ENCODE peak calls at places on chromosomes 13 and 19, in seven cellular contexts. C, F, S, K, M, R and Z are unnamed samples.

GRCh38 chr19:7916137-7916907 is 1.7 kb downstream of the TGFBR3L start:
- DNase-seq in C (no peak), F (no peak), S (no peak), K (no peak), M (peak), R (peak), Z (no peak)

GRCh38 chr19:1566392-1567115 is 1.6 kb downstream of the MEX3D start:
- DNase-seq in C (peak), F (peak), S (peak), K (peak), M (no peak), R (no peak), Z (no peak)

GRCh38 chr13:101360525-101360924 is 55.8 kb downstream of the NALCN start:
- DNase-seq in C (no peak), F (no peak), S (no peak), K (no peak), M (no peak), R (no peak), Z (no peak)

GRCh38 chr19:3006075-3006767 is 22.9 kb downstream of the TLE2 start:
- DNase-seq in C (no peak), F (no peak), S (no peak), K (no peak), M (no peak), R (no peak), Z (no peak)

GRCh38 chr19:10852098-10852800 is 4.0 kb downstream of the C19orf38 start:
- DNase-seq in C (peak), F (no peak), S (peak), K (no peak), M (no peak), R (no peak), Z (no peak)

GRCh38 chr19:10294368-10294697 is 4.6 kb downstream of the ICAM5 start:
- DNase-seq in C (no peak), F (no peak), S (no peak), K (no peak), M (no peak), R (no peak), Z (no peak)

GRCh38 chr13:98252931-98253470 is 75.9 kb upstream of the RNF113B start:
- DNase-seq in C (no peak), F (no peak), S (peak), K (peak), M (no peak), R (no peak), Z (no peak)

GRCh38 chr13:61246351-61246750 is 169.3 kb downstream of the PCDH20 start:
- DNase-seq in C (no peak), F (no peak), S (no peak), K (no peak), M (no peak), R (no peak), Z (no peak)

GRCh38 chr13:37869756-37870488 is at the start of gene TRPC4:
- DNase-seq in C (no peak), F (peak), S (peak), K (no peak), M (peak), R (no peak), Z (no peak)

GRCh38 chr13:84446972-84447700 is 564.9 kb upstream of the SLITRK1 start:
- DNase-seq in C (no peak), F (no peak), S (no peak), K (no peak), M (no peak), R (no peak), Z (no peak)

GRCh38 chr13:106390360-106390759 is 145.1 kb downstream of the EFNB2 start:
- DNase-seq in C (no peak), F (no peak), S (no peak), K (no peak), M (no peak), R (no peak), Z (no peak)

GRCh38 chr19:30682576-30683536 is 310.7 kb downstream of the ZNF536 start:
- DNase-seq in C (peak), F (peak), S (peak), K (peak), M (peak), R (peak), Z (peak)

GRCh38 chr19:44752816-44753618 is 4.5 kb downstream of the BCL3 start:
- DNase-seq in C (peak), F (peak), S (peak), K (peak), M (peak), R (peak), Z (peak)

GRCh38 chr19:40191836-40192646 is 815 bp downstream of the MAP3K10 start:
- DNase-seq in C (no peak), F (no peak), S (peak), K (peak), M (peak), R (peak), Z (no peak)

GRCh38 chr19:40217027-40217810 is 965 bp downstream of the TTC9B start:
- DNase-seq in C (no peak), F (no peak), S (no peak), K (no peak), M (peak), R (no peak), Z (no peak)

GRCh38 chr19:6098574-6098973 is 11.7 kb downstream of the RFX2 start:
- DNase-seq in C (no peak), F (no peak), S (no peak), K (no peak), M (no peak), R (no peak), Z (no peak)

GRCh38 chr13:49046002-49046401 is 70.3 kb downstream of the FNDC3A start:
- DNase-seq in C (no peak), F (no peak), S (peak), K (no peak), M (no peak), R (no peak), Z (no peak)

GRCh38 chr19:47272448-47273312 is 2.0 kb upstream of the INAFM1 start:
- DNase-seq in C (no peak), F (no peak), S (no peak), K (no peak), M (peak), R (no peak), Z (peak)

GRCh38 chr19:49801966-49802661 is 11.0 kb downstream of the FUZ start:
- DNase-seq in C (peak), F (peak), S (peak), K (peak), M (no peak), R (no peak), Z (no peak)

GRCh38 chr13:25874907-25875306 is 176.9 kb downstream of the SHISA2 start:
- DNase-seq in C (no peak), F (no peak), S (no peak), K (no peak), M (no peak), R (no peak), Z (peak)

GRCh38 chr13:86282450-86282849 is 483.2 kb upstream of the SLITRK6 start:
- DNase-seq in C (no peak), F (no peak), S (no peak), K (no peak), M (no peak), R (peak), Z (no peak)

GRCh38 chr19:46904114-46905060 is 43.6 kb downstream of the ARHGAP35 start:
- DNase-seq in C (peak), F (no peak), S (peak), K (peak), M (no peak), R (no peak), Z (no peak)

GRCh38 chr13:107322228-107322627 is 754.3 kb upstream of the ARGLU1 start:
- DNase-seq in C (no peak), F (no peak), S (no peak), K (peak), M (no peak), R (no peak), Z (no peak)

GRCh38 chr19:39335168-39335567 is 675 bp downstream of the GMFG start:
- DNase-seq in C (no peak), F (no peak), S (no peak), K (no peak), M (no peak), R (no peak), Z (no peak)

GRCh38 chr19:58551123-58551497 is 3.8 kb downstream of the CHMP2A start:
- DNase-seq in C (no peak), F (no peak), S (no peak), K (no peak), M (no peak), R (no peak), Z (no peak)

GRCh38 chr13:109779074-109779473 is 7.3 kb downstream of the IRS2 start:
- DNase-seq in C (no peak), F (no peak), S (no peak), K (no peak), M (no peak), R (no peak), Z (peak)

GRCh38 chr13:39405596-39405995 is 197.4 kb downstream of the LHFPL6 start:
- DNase-seq in C (no peak), F (no peak), S (no peak), K (no peak), M (no peak), R (no peak), Z (no peak)

GRCh38 chr13:44795176-44795575 is 194.1 kb downstream of the NUFIP1 start:
- DNase-seq in C (no peak), F (no peak), S (peak), K (peak), M (no peak), R (no peak), Z (no peak)

GRCh38 chr19:15075801-15076200 is 6.2 kb upstream of the OR1I1 start:
- DNase-seq in C (no peak), F (no peak), S (no peak), K (no peak), M (no peak), R (no peak), Z (no peak)